ENCODE peak calls at places on chromosome 10, in eight cellular contexts. S is WTC11, D is nephron progenitor cell, P is endothelial cell, B is NCI-H1092 treated with DMSO at 0.1 percent for 48 hours, Z is bronchial epithelial cell, L is IMR-90, X is fibroblast of lung. K is an unnamed sample.

GRCh38 chr10:11532329-11532728 is 79.1 kb downstream of the USP6NL start:
- DNase-seq in B (no peak), D (no peak), L (peak; percentile 51), P (no peak), S (no peak), X (peak; percentile 52), Z (no peak), K (no peak)

GRCh38 chr10:38979535-38979934 is 885.4 kb downstream of the ZNF37A start:
- DNase-seq in L (no peak), Z (no peak), B (no peak), P (no peak), X (no peak), D (no peak), S (no peak), K (no peak)

GRCh38 chr10:24350111-24350921 is 141.4 kb downstream of the KIAA1217 start:
- DNase-seq in P (no peak), S (no peak), Z (no peak), B (no peak), L (peak; percentile 79), D (no peak), X (peak; percentile 46), K (peak; percentile 8)

GRCh38 chr10:17616403-17617030 is 657 bp downstream of the HACD1 start:
- DNase-seq in D (peak; percentile 83), P (peak; percentile 62), X (peak; percentile 45), B (peak; percentile 4), Z (peak; percentile 21), L (peak; percentile 47), S (peak; percentile 86), K (peak; percentile 76)

GRCh38 chr10:3982746-3983442 is 197.9 kb upstream of the KLF6 start:
- DNase-seq in P (no peak), L (no peak), B (no peak), D (no peak), X (no peak), S (no peak), Z (no peak), K (peak; percentile 43)

GRCh38 chr10:87721781-87722180 is 62.1 kb downstream of the PAPSS2 start:
- DNase-seq in X (peak; percentile 16), Z (no peak), S (no peak), B (no peak), D (no peak), P (no peak), L (no peak), K (no peak)

GRCh38 chr10:119268871-119269506 is 61.6 kb downstream of the GRK5 start:
- DNase-seq in P (peak; percentile 36), L (peak; percentile 45), D (no peak), B (no peak), S (no peak), X (no peak), Z (no peak), K (no peak)

GRCh38 chr10:44864042-44864436 is 47.1 kb upstream of the TMEM72 start:
- DNase-seq in B (no peak), Z (no peak), P (no peak), D (no peak), X (peak; percentile 12), S (peak; percentile 50), L (no peak), K (peak; percentile 37)

GRCh38 chr10:70786799-70787415 is 1.7 kb upstream of the TBATA start:
- DNase-seq in D (no peak), Z (peak; percentile 71), L (peak; percentile 26), B (no peak), S (no peak), P (no peak), X (peak; percentile 36), K (peak; percentile 30)

GRCh38 chr10:20634841-20635240 is 262.3 kb downstream of the NEBL start:
- DNase-seq in B (no peak), S (no peak), D (no peak), L (no peak), Z (no peak), X (no peak), P (no peak), K (no peak)

GRCh38 chr10:77463967-77464745 is 173.5 kb downstream of the KCNMA1 start:
- DNase-seq in X (peak; percentile 40), P (no peak), D (no peak), L (peak; percentile 70), Z (peak; percentile 45), B (no peak), S (no peak), K (peak; percentile 46)

GRCh38 chr10:91598211-91598981 is 34.5 kb downstream of the PPP1R3C start:
- DNase-seq in D (no peak), S (no peak), Z (peak; percentile 92), B (no peak), P (no peak), L (peak; percentile 80), X (peak; percentile 92), K (peak; percentile 86)

GRCh38 chr10:129966370-129966769 is 2.3 kb upstream of the EBF3 start:
- DNase-seq in Z (no peak), X (no peak), L (no peak), P (no peak), D (no peak), B (no peak), S (no peak), K (no peak)

GRCh38 chr10:31273789-31274188 is 45.2 kb upstream of the ZEB1 start:
- DNase-seq in B (no peak), P (no peak), Z (no peak), D (no peak), S (no peak), L (no peak), X (no peak), K (no peak)

GRCh38 chr10:61791216-61791615 is 110.3 kb upstream of the ARID5B start:
- DNase-seq in D (no peak), B (no peak), X (peak; percentile 66), L (peak; percentile 80), P (no peak), Z (no peak), S (no peak), K (no peak)

GRCh38 chr10:21705828-21706176 is 171.8 kb downstream of the MLLT10 start:
- DNase-seq in D (no peak), S (no peak), L (no peak), X (no peak), Z (no peak), B (no peak), P (no peak), K (no peak)

GRCh38 chr10:120978589-120979252 is 127.6 kb downstream of the WDR11 start:
- DNase-seq in P (no peak), Z (peak; percentile 29), D (no peak), X (peak; percentile 5), L (peak; percentile 2), S (no peak), B (no peak), K (peak; percentile 63)

GRCh38 chr10:80772596-80772995 is 234.9 kb downstream of the SH2D4B start:
- DNase-seq in S (no peak), B (no peak), D (no peak), X (no peak), P (no peak), L (no peak), Z (no peak), K (no peak)

GRCh38 chr10:60203993-60204618 is 185.6 kb downstream of the ANK3 start:
- DNase-seq in D (no peak), S (no peak), Z (peak; percentile 42), L (peak; percentile 54), X (peak; percentile 61), B (peak; percentile 9), P (peak; percentile 21), K (peak; percentile 33)

GRCh38 chr10:105714728-105715127 is 1073.6 kb downstream of the SORCS3 start:
- DNase-seq in B (no peak), S (no peak), X (no peak), D (no peak), P (no peak), L (no peak), Z (no peak), K (peak; percentile 51)

GRCh38 chr10:308572-309085 is 173.4 kb downstream of the ZMYND11 start:
- DNase-seq in D (no peak), L (no peak), P (no peak), S (no peak), B (no peak), X (no peak), Z (no peak), K (no peak)

GRCh38 chr10:7235376-7235775 is 175.5 kb downstream of the SFMBT2 start:
- DNase-seq in B (no peak), D (no peak), Z (no peak), P (no peak), X (no peak), L (no peak), S (no peak), K (no peak)

GRCh38 chr10:35910234-35910633 is 268.1 kb upstream of the FZD8 start:
- DNase-seq in P (no peak), D (no peak), X (peak; percentile 88), Z (peak; percentile 96), B (no peak), L (peak; percentile 97), S (no peak), K (peak; percentile 75)

GRCh38 chr10:69644658-69645295 is 14.7 kb downstream of the FAM241B start:
- DNase-seq in B (peak; percentile 24), D (peak; percentile 78), S (peak; percentile 77), X (peak; percentile 58), L (peak; percentile 41), P (peak; percentile 79), Z (peak; percentile 49), K (peak; percentile 68)

GRCh38 chr10:54284526-54285193 is 516.4 kb downstream of the PCDH15 start:
- DNase-seq in D (no peak), L (no peak), S (no peak), B (no peak), P (no peak), Z (peak; percentile 29), X (no peak), K (peak; percentile 94)

GRCh38 chr10:69318997-69319727 is 40.9 kb downstream of the HK1 start:
- DNase-seq in L (peak; percentile 53), B (no peak), P (peak; percentile 56), D (peak; percentile 61), Z (peak; percentile 47), S (no peak), X (peak; percentile 54), K (peak; percentile 66)